ENCODE peak calls at places on chromosomes 4 and X, in six cellular contexts. One of them, this sample, is unnamed. For H3K27me3, the result is how much of the 10 kb centered on the place peaks cover.

GRCh38 chrX:148501121-148502066 is 977 bp downstream of the AFF2 start:
- DNase-seq in tibial nerve: no peak
- DNase-seq in SJSA1: no peak
- DNase-seq in right lobe of liver: peak
- DNase-seq in upper lobe of right lung: peak
- DNase-seq in fibroblast of lung: no peak
- DNase-seq in this sample: peak

GRCh38 chr4:166252487-166253402 is 379.7 kb downstream of the TLL1 start:
- DNase-seq in upper lobe of right lung: no peak
- DNase-seq in SJSA1: peak
- DNase-seq in fibroblast of lung: peak
- DNase-seq in right lobe of liver: no peak
- DNase-seq in tibial nerve: no peak
- DNase-seq in this sample: no peak

GRCh38 chr4:128811571-128812359 is 2.3 kb downstream of the JADE1 start:
- DNase-seq in fibroblast of lung: peak
- DNase-seq in tibial nerve: peak
- DNase-seq in SJSA1: peak
- DNase-seq in right lobe of liver: peak
- DNase-seq in upper lobe of right lung: peak
- DNase-seq in this sample: peak

GRCh38 chr4:185504098-185505047 is 30.9 kb downstream of the PDLIM3 start:
- DNase-seq in SJSA1: no peak
- DNase-seq in fibroblast of lung: no peak
- DNase-seq in tibial nerve: no peak
- DNase-seq in right lobe of liver: peak
- DNase-seq in upper lobe of right lung: peak
- DNase-seq in this sample: peak

GRCh38 chr4:186738421-186738820 is 14.8 kb upstream of the FAT1 start:
- DNase-seq in fibroblast of lung: no peak
- DNase-seq in right lobe of liver: no peak
- DNase-seq in SJSA1: no peak
- DNase-seq in upper lobe of right lung: no peak
- DNase-seq in tibial nerve: no peak
- DNase-seq in this sample: no peak

GRCh38 chrX:48676106-48676892 is 7.3 kb upstream of the WAS start:
- DNase-seq in fibroblast of lung: peak
- DNase-seq in upper lobe of right lung: peak
- DNase-seq in tibial nerve: peak
- DNase-seq in right lobe of liver: peak
- DNase-seq in SJSA1: peak
- DNase-seq in this sample: peak

GRCh38 chrX:11533211-11533651 is 132.5 kb downstream of the ARHGAP6 start:
- DNase-seq in right lobe of liver: no peak
- DNase-seq in tibial nerve: no peak
- DNase-seq in SJSA1: peak
- DNase-seq in upper lobe of right lung: no peak
- DNase-seq in fibroblast of lung: peak
- DNase-seq in this sample: no peak

GRCh38 chrX:82230013-82230412 is 1028.1 kb downstream of the SH3BGRL start:
- DNase-seq in right lobe of liver: no peak
- DNase-seq in tibial nerve: no peak
- DNase-seq in SJSA1: no peak
- DNase-seq in fibroblast of lung: no peak
- DNase-seq in upper lobe of right lung: no peak
- DNase-seq in this sample: no peak

GRCh38 chr4:128451270-128451905 is 163.8 kb upstream of the PGRMC2 start:
- DNase-seq in SJSA1: no peak
- DNase-seq in fibroblast of lung: peak
- DNase-seq in right lobe of liver: no peak
- DNase-seq in tibial nerve: no peak
- DNase-seq in upper lobe of right lung: no peak
- DNase-seq in this sample: no peak

GRCh38 chr4:25663778-25664177 is 8.1 kb downstream of the SLC34A2 start:
- DNase-seq in right lobe of liver: no peak
- DNase-seq in tibial nerve: no peak
- DNase-seq in fibroblast of lung: no peak
- DNase-seq in SJSA1: no peak
- DNase-seq in upper lobe of right lung: peak
- DNase-seq in this sample: no peak

GRCh38 chr4:39613093-39613656 is 25.5 kb downstream of the SMIM14 start:
- DNase-seq in right lobe of liver: no peak
- DNase-seq in fibroblast of lung: peak
- DNase-seq in upper lobe of right lung: no peak
- DNase-seq in tibial nerve: no peak
- DNase-seq in SJSA1: peak
- DNase-seq in this sample: no peak

GRCh38 chr4:111537861-111538260 is 607.4 kb upstream of the FAM241A start:
- DNase-seq in upper lobe of right lung: no peak
- DNase-seq in right lobe of liver: no peak
- DNase-seq in tibial nerve: no peak
- DNase-seq in SJSA1: peak
- DNase-seq in fibroblast of lung: peak
- DNase-seq in this sample: no peak

GRCh38 chr4:148196168-148196567 is 246.0 kb downstream of the NR3C2 start:
- DNase-seq in upper lobe of right lung: no peak
- DNase-seq in right lobe of liver: no peak
- DNase-seq in tibial nerve: no peak
- DNase-seq in SJSA1: no peak
- DNase-seq in fibroblast of lung: peak
- DNase-seq in this sample: no peak

GRCh38 chr4:147788791-147789190 is 56.9 kb downstream of the ARHGAP10 start:
- DNase-seq in SJSA1: no peak
- DNase-seq in fibroblast of lung: no peak
- DNase-seq in right lobe of liver: no peak
- DNase-seq in upper lobe of right lung: no peak
- DNase-seq in tibial nerve: no peak
- DNase-seq in this sample: no peak

GRCh38 chr4:159925770-159926169 is 822.9 kb downstream of the RAPGEF2 start:
- DNase-seq in tibial nerve: no peak
- DNase-seq in right lobe of liver: no peak
- DNase-seq in fibroblast of lung: no peak
- DNase-seq in upper lobe of right lung: no peak
- DNase-seq in SJSA1: no peak
- DNase-seq in this sample: no peak

GRCh38 chrX:37921758-37922157 is 74.4 kb upstream of the DYNLT3 start:
- DNase-seq in upper lobe of right lung: no peak
- DNase-seq in right lobe of liver: no peak
- DNase-seq in SJSA1: peak
- DNase-seq in fibroblast of lung: peak
- DNase-seq in tibial nerve: no peak
- DNase-seq in this sample: no peak

GRCh38 chrX:24242649-24243556 is 71.0 kb downstream of the SUPT20HL2 start:
- DNase-seq in tibial nerve: peak
- DNase-seq in SJSA1: no peak
- DNase-seq in right lobe of liver: no peak
- DNase-seq in upper lobe of right lung: no peak
- DNase-seq in fibroblast of lung: peak
- DNase-seq in this sample: no peak

GRCh38 chr4:162852642-162853041 is 314.0 kb downstream of the NAF1 start:
- DNase-seq in right lobe of liver: no peak
- DNase-seq in SJSA1: no peak
- DNase-seq in fibroblast of lung: no peak
- DNase-seq in tibial nerve: no peak
- DNase-seq in upper lobe of right lung: no peak
- DNase-seq in this sample: no peak

GRCh38 chrX:3280706-3281105 is 65.7 kb downstream of the MXRA5 start:
- DNase-seq in right lobe of liver: no peak
- DNase-seq in SJSA1: peak
- DNase-seq in upper lobe of right lung: no peak
- DNase-seq in tibial nerve: no peak
- DNase-seq in fibroblast of lung: peak
- DNase-seq in this sample: no peak

GRCh38 chr4:17962171-17962570 is 59.4 kb downstream of the LCORL start:
- DNase-seq in right lobe of liver: no peak
- DNase-seq in fibroblast of lung: peak
- DNase-seq in upper lobe of right lung: no peak
- DNase-seq in tibial nerve: no peak
- DNase-seq in SJSA1: no peak
- DNase-seq in this sample: no peak

GRCh38 chr4:138062929-138063328 is 179.2 kb downstream of the SLC7A11 start:
- DNase-seq in fibroblast of lung: peak
- DNase-seq in SJSA1: peak
- DNase-seq in upper lobe of right lung: no peak
- DNase-seq in right lobe of liver: no peak
- DNase-seq in tibial nerve: no peak
- DNase-seq in this sample: no peak

GRCh38 chr4:3223986-3224748 is 24.8 kb upstream of the MSANTD1 start:
- DNase-seq in SJSA1: no peak
- DNase-seq in right lobe of liver: peak
- DNase-seq in tibial nerve: no peak
- DNase-seq in upper lobe of right lung: peak
- DNase-seq in fibroblast of lung: no peak
- DNase-seq in this sample: peak

GRCh38 chr4:56908206-56909082 is 744 bp downstream of the REST start:
- DNase-seq in upper lobe of right lung: peak
- DNase-seq in SJSA1: peak
- DNase-seq in tibial nerve: peak
- DNase-seq in right lobe of liver: peak
- DNase-seq in fibroblast of lung: peak
- DNase-seq in this sample: peak

GRCh38 chrX:130082244-130083106 is 27.8 kb downstream of the ELF4 start:
- DNase-seq in fibroblast of lung: no peak
- DNase-seq in upper lobe of right lung: peak
- DNase-seq in right lobe of liver: peak
- DNase-seq in SJSA1: peak
- DNase-seq in tibial nerve: no peak
- DNase-seq in this sample: peak

DNA sequence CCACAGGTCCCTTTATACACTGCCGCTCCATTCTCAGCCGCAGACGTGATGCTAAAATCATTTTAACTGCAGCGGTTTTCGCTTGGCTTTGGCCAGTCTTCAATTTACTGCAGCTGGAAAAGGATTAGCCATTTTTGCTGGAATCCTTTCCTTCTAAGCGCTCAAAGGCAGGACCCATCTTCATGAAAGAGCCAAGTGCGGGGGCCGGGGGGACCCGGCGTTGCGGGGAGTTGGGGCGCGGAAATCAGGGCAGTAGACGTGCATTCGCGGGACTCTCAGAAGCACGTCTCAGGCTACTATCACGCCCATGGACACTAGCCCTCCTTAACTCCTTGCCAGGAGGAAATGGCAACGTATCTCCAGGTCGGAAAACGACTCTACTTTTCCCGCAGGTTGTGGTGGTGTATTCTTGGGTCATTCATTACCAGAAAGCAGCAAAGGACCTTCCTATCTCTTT is 1.7 kb upstream of the PCDH10 start:
- DNase-seq in tibial nerve: no peak
- DNase-seq in upper lobe of right lung: no peak
- DNase-seq in fibroblast of lung: no peak
- DNase-seq in right lobe of liver: no peak
- DNase-seq in SJSA1: no peak
- DNase-seq in this sample: peak
- H3K27me3 ChIP-seq in tibial nerve: under half
- H3K27me3 ChIP-seq in upper lobe of right lung: half or more
- H3K27me3 ChIP-seq in fibroblast of lung: under half
- H3K27me3 ChIP-seq in right lobe of liver: under half
- H3K27me3 ChIP-seq in SJSA1: under half
- H3K27me3 ChIP-seq in this sample: under half

GRCh38 chrX:69258893-69259292 is 93.6 kb upstream of the PJA1 start:
- DNase-seq in right lobe of liver: no peak
- DNase-seq in SJSA1: no peak
- DNase-seq in upper lobe of right lung: no peak
- DNase-seq in fibroblast of lung: no peak
- DNase-seq in tibial nerve: no peak
- DNase-seq in this sample: no peak

GRCh38 chrX:69268637-69269036 is 103.4 kb upstream of the PJA1 start:
- DNase-seq in SJSA1: no peak
- DNase-seq in tibial nerve: no peak
- DNase-seq in right lobe of liver: no peak
- DNase-seq in fibroblast of lung: no peak
- DNase-seq in upper lobe of right lung: no peak
- DNase-seq in this sample: no peak

GRCh38 chrX:69263421-69263820 is 98.2 kb upstream of the PJA1 start:
- DNase-seq in tibial nerve: no peak
- DNase-seq in fibroblast of lung: no peak
- DNase-seq in right lobe of liver: no peak
- DNase-seq in upper lobe of right lung: no peak
- DNase-seq in SJSA1: no peak
- DNase-seq in this sample: no peak

GRCh38 chrX:69262036-69262905 is 97.0 kb upstream of the PJA1 start:
- DNase-seq in fibroblast of lung: peak
- DNase-seq in tibial nerve: no peak
- DNase-seq in upper lobe of right lung: peak
- DNase-seq in SJSA1: no peak
- DNase-seq in right lobe of liver: no peak
- DNase-seq in this sample: no peak

GRCh38 chrX:69264134-69264533 is 98.9 kb upstream of the PJA1 start:
- DNase-seq in upper lobe of right lung: no peak
- DNase-seq in SJSA1: no peak
- DNase-seq in fibroblast of lung: no peak
- DNase-seq in tibial nerve: no peak
- DNase-seq in right lobe of liver: no peak
- DNase-seq in this sample: no peak
- H3K27me3 ChIP-seq in upper lobe of right lung: under half
- H3K27me3 ChIP-seq in SJSA1: under half
- H3K27me3 ChIP-seq in fibroblast of lung: under half
- H3K27me3 ChIP-seq in tibial nerve: under half
- H3K27me3 ChIP-seq in right lobe of liver: under half
- H3K27me3 ChIP-seq in this sample: under half

GRCh38 chrX:55057691-55058249 is 17.1 kb upstream of the PAGE2B start:
- DNase-seq in right lobe of liver: no peak
- DNase-seq in upper lobe of right lung: no peak
- DNase-seq in tibial nerve: peak
- DNase-seq in fibroblast of lung: peak
- DNase-seq in SJSA1: peak
- DNase-seq in this sample: no peak
- H3K27me3 ChIP-seq in right lobe of liver: under half
- H3K27me3 ChIP-seq in upper lobe of right lung: under half
- H3K27me3 ChIP-seq in tibial nerve: under half
- H3K27me3 ChIP-seq in fibroblast of lung: under half
- H3K27me3 ChIP-seq in SJSA1: under half
- H3K27me3 ChIP-seq in this sample: under half

DNA sequence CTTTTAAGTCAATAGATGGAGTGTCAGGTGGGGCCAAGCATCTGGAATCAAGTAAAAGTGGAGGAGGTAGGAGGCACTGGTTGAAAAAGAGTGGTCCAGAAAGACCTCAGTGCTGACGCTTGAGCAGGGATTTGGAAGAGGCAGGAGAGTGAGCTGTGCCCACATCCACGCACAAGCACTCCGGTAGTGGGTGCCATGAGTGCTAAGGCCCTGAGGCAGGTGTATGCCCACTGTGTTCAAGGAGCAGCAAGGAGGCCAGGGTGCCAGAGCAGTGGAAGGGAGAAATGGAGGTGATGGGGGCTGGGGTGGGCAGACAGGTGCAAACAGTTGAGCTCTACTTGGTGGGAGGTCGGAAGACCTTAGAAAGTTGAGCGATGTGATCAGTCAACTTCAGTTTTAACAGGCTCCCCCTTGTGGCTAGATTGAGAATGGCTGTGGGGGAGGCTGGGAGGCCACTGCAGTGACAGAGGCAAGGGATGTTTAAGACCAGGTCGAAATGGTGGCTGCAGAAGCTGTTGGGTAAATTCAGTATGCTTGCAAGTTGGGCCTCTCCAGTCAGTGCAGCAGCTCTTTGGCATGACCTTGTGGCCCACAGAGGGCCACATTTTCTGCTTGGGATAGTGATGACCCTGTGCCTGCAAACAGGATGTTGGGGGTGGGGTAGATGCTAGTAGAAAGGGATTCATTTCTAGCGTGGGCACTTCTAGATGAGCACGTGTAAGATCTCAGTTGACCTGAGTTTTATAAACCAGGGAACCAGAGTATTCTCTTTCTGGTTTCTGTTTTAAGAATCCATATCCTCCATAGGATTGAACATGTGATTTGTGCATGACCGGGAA is 12.7 kb downstream of the TKTL1 start:
- DNase-seq in fibroblast of lung: peak
- DNase-seq in SJSA1: peak
- DNase-seq in right lobe of liver: peak
- DNase-seq in upper lobe of right lung: peak
- DNase-seq in tibial nerve: peak
- DNase-seq in this sample: peak
- H3K27me3 ChIP-seq in fibroblast of lung: under half
- H3K27me3 ChIP-seq in SJSA1: under half
- H3K27me3 ChIP-seq in right lobe of liver: under half
- H3K27me3 ChIP-seq in upper lobe of right lung: under half
- H3K27me3 ChIP-seq in tibial nerve: under half
- H3K27me3 ChIP-seq in this sample: under half